ENCODE peak calls at places on chromosomes 3 and 15, in eight cellular contexts. P is bronchial epithelial cell, T is anterior cingulate cortex, Z is stomach, M is SJCRH30, Y is NCI-H2081, H is NCI-H1105, S is dorsolateral prefrontal cortex. V is an unnamed sample.

GRCh38 chr3:136713961-136714514 is 38.1 kb downstream of the STAG1 start:
- DNase-seq in H (no peak), Y (no peak), P (no peak), Z (no peak), S (no peak), M (no peak), T (no peak), V (no peak)

GRCh38 chr3:158531334-158531733 is 39.7 kb upstream of the MLF1 start:
- DNase-seq in M (no peak), Y (no peak), H (peak), T (no peak), S (no peak), P (peak), Z (no peak), V (no peak)

GRCh38 chr3:58858126-58858525 is 191.6 kb upstream of the FAM3D start:
- DNase-seq in S (no peak), M (no peak), H (no peak), Y (no peak), T (no peak), P (no peak), Z (no peak), V (no peak)

GRCh38 chr15:65086680-65087111 is 10.2 kb downstream of the KBTBD13 start:
- DNase-seq in Y (no peak), H (no peak), S (no peak), T (no peak), Z (no peak), M (peak), P (peak), V (no peak)

GRCh38 chr3:146598486-146598885 is 6.7 kb downstream of the PLSCR5 start:
- DNase-seq in P (peak), M (no peak), Z (no peak), H (no peak), Y (no peak), T (no peak), S (no peak), V (no peak)

GRCh38 chr3:41365973-41366372 is 166.7 kb downstream of the CTNNB1 start:
- DNase-seq in M (no peak), P (no peak), S (no peak), H (peak), T (no peak), Z (no peak), Y (peak), V (no peak)

GRCh38 chr15:70892002-70892911 is at the start of the genes LRRC49 and THAP10:
- DNase-seq in Z (peak), P (peak), S (peak), Y (peak), M (peak), H (peak), T (peak), V (peak)

GRCh38 chr3:196849180-196849721 is 18.5 kb upstream of the SENP5 start:
- DNase-seq in T (no peak), Z (no peak), P (no peak), Y (no peak), M (no peak), H (no peak), S (no peak), V (no peak)

GRCh38 chr3:39101022-39101689 is 6.3 kb downstream of the GORASP1 start:
- DNase-seq in P (peak), T (no peak), Z (peak), S (no peak), M (peak), H (no peak), Y (no peak), V (no peak)

GRCh38 chr15:58457466-58457965 is 25.7 kb downstream of the LIPC start:
- DNase-seq in Y (no peak), M (peak), S (no peak), H (no peak), P (peak), Z (no peak), T (no peak), V (no peak)

GRCh38 chr3:23810342-23811116 is 4.8 kb downstream of the UBE2E1 start:
- DNase-seq in P (no peak), T (peak), M (peak), S (peak), Z (peak), H (peak), Y (peak), V (no peak)

GRCh38 chr15:69159805-69160140 is 662 bp upstream of the GLCE start:
- DNase-seq in H (no peak), Y (no peak), M (no peak), Z (no peak), S (no peak), T (no peak), P (no peak), V (no peak)

GRCh38 chr3:71487418-71487817 is 96.1 kb downstream of the FOXP1 start:
- DNase-seq in T (no peak), P (no peak), S (no peak), M (no peak), Y (no peak), Z (no peak), H (no peak), V (no peak)

GRCh38 chr15:31279221-31280036 is 47.2 kb upstream of the KLF13 start:
- DNase-seq in Y (no peak), P (peak), Z (peak), M (no peak), T (no peak), H (peak), S (peak), V (peak)

GRCh38 chr3:96863129-96863740 is 48.8 kb downstream of the EPHA6 start:
- DNase-seq in Z (no peak), P (peak), H (peak), S (no peak), Y (peak), M (peak), T (no peak), V (no peak)

GRCh38 chr3:44950273-44950672 is 25.7 kb downstream of the ZDHHC3 start:
- DNase-seq in Y (no peak), Z (no peak), S (no peak), P (no peak), T (no peak), H (no peak), M (no peak), V (no peak)

GRCh38 chr3:127751163-127751621 is 71.1 kb downstream of the MGLL start:
- DNase-seq in Z (peak), Y (no peak), H (no peak), T (no peak), P (peak), S (no peak), M (peak), V (peak)

GRCh38 chr3:144989756-144990155 is 1018.1 kb downstream of the DIPK2A start:
- DNase-seq in P (peak), T (no peak), M (no peak), Z (no peak), H (no peak), Y (no peak), S (no peak), V (no peak)

GRCh38 chr15:38564557-38565286 is at the start of gene RASGRP1:
- DNase-seq in Y (peak), H (peak), P (peak), M (peak), T (peak), Z (peak), S (peak), V (peak)